ENCODE peak calls at places on chromosomes 13 and 19, in ten cellular contexts. One of them, this sample, is unnamed.

GRCh38 chr13:24680921-24681585 is 845 bp downstream of the ATP12A start:
- DNase-seq in thoracic aorta: no peak
- DNase-seq in neuronal stem cell: no peak
- DNase-seq in gastrocnemius medialis: no peak
- DNase-seq in aorta: no peak
- DNase-seq in HCT116: no peak
- DNase-seq in CD8-positive, alpha-beta memory T cell: no peak
- DNase-seq in left lung: no peak
- DNase-seq in psoas muscle: no peak
- DNase-seq in tibial artery: no peak
- DNase-seq in this sample: no peak

GRCh38 chr13:28046981-28047380 is 53.4 kb downstream of the FLT3 start:
- DNase-seq in thoracic aorta: no peak
- DNase-seq in HCT116: no peak
- DNase-seq in tibial artery: no peak
- DNase-seq in CD8-positive, alpha-beta memory T cell: no peak
- DNase-seq in gastrocnemius medialis: no peak
- DNase-seq in left lung: no peak
- DNase-seq in psoas muscle: no peak
- DNase-seq in neuronal stem cell: no peak
- DNase-seq in aorta: no peak
- DNase-seq in this sample: no peak

GRCh38 chr13:60150538-60150937 is 13.2 kb downstream of the DIAPH3 start:
- DNase-seq in left lung: no peak
- DNase-seq in thoracic aorta: no peak
- DNase-seq in gastrocnemius medialis: no peak
- DNase-seq in HCT116: no peak
- DNase-seq in tibial artery: no peak
- DNase-seq in neuronal stem cell: no peak
- DNase-seq in CD8-positive, alpha-beta memory T cell: no peak
- DNase-seq in psoas muscle: no peak
- DNase-seq in aorta: no peak
- DNase-seq in this sample: no peak

GRCh38 chr13:29319451-29319850 is 276.0 kb downstream of the SLC7A1 start:
- DNase-seq in aorta: no peak
- DNase-seq in neuronal stem cell: peak; percentile 35
- DNase-seq in thoracic aorta: no peak
- DNase-seq in HCT116: no peak
- DNase-seq in CD8-positive, alpha-beta memory T cell: no peak
- DNase-seq in gastrocnemius medialis: no peak
- DNase-seq in psoas muscle: no peak
- DNase-seq in tibial artery: no peak
- DNase-seq in left lung: no peak
- DNase-seq in this sample: no peak

GRCh38 chr13:50365683-50366391 is 350.6 kb downstream of the KCNRG start:
- DNase-seq in neuronal stem cell: no peak
- DNase-seq in aorta: no peak
- DNase-seq in tibial artery: no peak
- DNase-seq in HCT116: no peak
- DNase-seq in CD8-positive, alpha-beta memory T cell: no peak
- DNase-seq in thoracic aorta: no peak
- DNase-seq in gastrocnemius medialis: no peak
- DNase-seq in psoas muscle: no peak
- DNase-seq in left lung: no peak
- DNase-seq in this sample: no peak

GRCh38 chr19:6362351-6362801 is 1.0 kb downstream of the CLPP start:
- DNase-seq in HCT116: no peak
- DNase-seq in CD8-positive, alpha-beta memory T cell: peak; percentile 72
- DNase-seq in aorta: no peak
- DNase-seq in psoas muscle: no peak
- DNase-seq in tibial artery: no peak
- DNase-seq in neuronal stem cell: no peak
- DNase-seq in gastrocnemius medialis: no peak
- DNase-seq in left lung: no peak
- DNase-seq in thoracic aorta: no peak
- DNase-seq in this sample: no peak

GRCh38 chr13:113654591-113655357 is 3.2 kb downstream of the ATP4B start:
- DNase-seq in gastrocnemius medialis: peak; percentile 5
- DNase-seq in HCT116: no peak
- DNase-seq in tibial artery: peak; percentile 61
- DNase-seq in aorta: peak; percentile 73
- DNase-seq in psoas muscle: no peak
- DNase-seq in left lung: peak; percentile 71
- DNase-seq in neuronal stem cell: no peak
- DNase-seq in CD8-positive, alpha-beta memory T cell: no peak
- DNase-seq in thoracic aorta: no peak
- DNase-seq in this sample: peak; percentile 1

GRCh38 chr13:101939370-101939769 is 462.5 kb downstream of the FGF14 start:
- DNase-seq in gastrocnemius medialis: no peak
- DNase-seq in aorta: no peak
- DNase-seq in thoracic aorta: no peak
- DNase-seq in HCT116: no peak
- DNase-seq in tibial artery: no peak
- DNase-seq in left lung: no peak
- DNase-seq in CD8-positive, alpha-beta memory T cell: no peak
- DNase-seq in neuronal stem cell: no peak
- DNase-seq in psoas muscle: no peak
- DNase-seq in this sample: no peak

GRCh38 chr13:26785845-26786630 is 25.5 kb upstream of the GPR12 start:
- DNase-seq in tibial artery: no peak
- DNase-seq in HCT116: no peak
- DNase-seq in CD8-positive, alpha-beta memory T cell: peak; percentile 70
- DNase-seq in aorta: peak; percentile 76
- DNase-seq in left lung: peak; percentile 81
- DNase-seq in gastrocnemius medialis: peak; percentile 16
- DNase-seq in psoas muscle: peak; percentile 44
- DNase-seq in thoracic aorta: no peak
- DNase-seq in neuronal stem cell: no peak
- DNase-seq in this sample: peak; percentile 32

GRCh38 chr19:14218615-14219330 is 12.8 kb upstream of the ADGRL1 start:
- DNase-seq in HCT116: no peak
- DNase-seq in aorta: no peak
- DNase-seq in tibial artery: no peak
- DNase-seq in gastrocnemius medialis: no peak
- DNase-seq in left lung: no peak
- DNase-seq in CD8-positive, alpha-beta memory T cell: no peak
- DNase-seq in neuronal stem cell: no peak
- DNase-seq in psoas muscle: no peak
- DNase-seq in thoracic aorta: no peak
- DNase-seq in this sample: no peak

GRCh38 chr19:12939292-12939606 is 840 bp downstream of the CALR start:
- DNase-seq in CD8-positive, alpha-beta memory T cell: no peak
- DNase-seq in neuronal stem cell: no peak
- DNase-seq in aorta: no peak
- DNase-seq in left lung: no peak
- DNase-seq in psoas muscle: no peak
- DNase-seq in HCT116: no peak
- DNase-seq in gastrocnemius medialis: no peak
- DNase-seq in tibial artery: no peak
- DNase-seq in thoracic aorta: no peak
- DNase-seq in this sample: peak; percentile 52

GRCh38 chr19:37905936-37906867 is at the start of gene WDR87:
- DNase-seq in thoracic aorta: no peak
- DNase-seq in psoas muscle: peak; percentile 21
- DNase-seq in CD8-positive, alpha-beta memory T cell: peak; percentile 56
- DNase-seq in HCT116: no peak
- DNase-seq in neuronal stem cell: peak; percentile 90
- DNase-seq in left lung: peak; percentile 78
- DNase-seq in gastrocnemius medialis: no peak
- DNase-seq in tibial artery: no peak
- DNase-seq in aorta: peak; percentile 76
- DNase-seq in this sample: no peak

GRCh38 chr19:39341122-39341719 is 1.0 kb upstream of the SAMD4B start:
- DNase-seq in tibial artery: no peak
- DNase-seq in CD8-positive, alpha-beta memory T cell: no peak
- DNase-seq in HCT116: no peak
- DNase-seq in aorta: no peak
- DNase-seq in left lung: peak; percentile 81
- DNase-seq in gastrocnemius medialis: peak; percentile 34
- DNase-seq in thoracic aorta: no peak
- DNase-seq in psoas muscle: no peak
- DNase-seq in neuronal stem cell: no peak
- DNase-seq in this sample: no peak

GRCh38 chr13:31022491-31022890 is 90.0 kb downstream of the TEX26 start:
- DNase-seq in tibial artery: no peak
- DNase-seq in left lung: no peak
- DNase-seq in thoracic aorta: no peak
- DNase-seq in gastrocnemius medialis: no peak
- DNase-seq in HCT116: no peak
- DNase-seq in neuronal stem cell: no peak
- DNase-seq in psoas muscle: no peak
- DNase-seq in aorta: no peak
- DNase-seq in CD8-positive, alpha-beta memory T cell: no peak
- DNase-seq in this sample: no peak

GRCh38 chr19:45972081-45972943 is 1.4 kb downstream of the NOVA2 start:
- DNase-seq in neuronal stem cell: no peak
- DNase-seq in aorta: no peak
- DNase-seq in left lung: peak; percentile 42
- DNase-seq in gastrocnemius medialis: no peak
- DNase-seq in CD8-positive, alpha-beta memory T cell: peak; percentile 23
- DNase-seq in psoas muscle: no peak
- DNase-seq in tibial artery: no peak
- DNase-seq in thoracic aorta: no peak
- DNase-seq in HCT116: no peak
- DNase-seq in this sample: no peak

GRCh38 chr19:50906217-50906616 is 5.0 kb downstream of the KLK4 start:
- DNase-seq in gastrocnemius medialis: no peak
- DNase-seq in HCT116: no peak
- DNase-seq in neuronal stem cell: peak; percentile 50
- DNase-seq in tibial artery: no peak
- DNase-seq in thoracic aorta: no peak
- DNase-seq in CD8-positive, alpha-beta memory T cell: peak; percentile 6
- DNase-seq in left lung: no peak
- DNase-seq in aorta: no peak
- DNase-seq in psoas muscle: no peak
- DNase-seq in this sample: no peak

GRCh38 chr13:77846173-77846572 is 72.5 kb downstream of the EDNRB start:
- DNase-seq in aorta: no peak
- DNase-seq in tibial artery: no peak
- DNase-seq in left lung: no peak
- DNase-seq in gastrocnemius medialis: no peak
- DNase-seq in CD8-positive, alpha-beta memory T cell: no peak
- DNase-seq in HCT116: no peak
- DNase-seq in neuronal stem cell: no peak
- DNase-seq in thoracic aorta: no peak
- DNase-seq in psoas muscle: no peak
- DNase-seq in this sample: no peak

GRCh38 chr19:27718262-27718661 is 1494.7 kb downstream of the UQCRFS1 start:
- DNase-seq in psoas muscle: no peak
- DNase-seq in CD8-positive, alpha-beta memory T cell: no peak
- DNase-seq in left lung: no peak
- DNase-seq in neuronal stem cell: no peak
- DNase-seq in gastrocnemius medialis: no peak
- DNase-seq in thoracic aorta: no peak
- DNase-seq in aorta: no peak
- DNase-seq in HCT116: no peak
- DNase-seq in tibial artery: no peak
- DNase-seq in this sample: no peak
- H3K9me3 ChIP-seq in psoas muscle: peaks cover 5% of the 10 kb centered on the region
- H3K9me3 ChIP-seq in CD8-positive, alpha-beta memory T cell: peaks cover 17% of the 10 kb centered on the region
- H3K9me3 ChIP-seq in left lung: no peaks in the 10 kb centered on the region
- H3K9me3 ChIP-seq in neuronal stem cell: peaks cover 7% of the 10 kb centered on the region
- H3K9me3 ChIP-seq in gastrocnemius medialis: no peaks in the 10 kb centered on the region
- H3K9me3 ChIP-seq in thoracic aorta: peaks cover 37% of the 10 kb centered on the region
- H3K9me3 ChIP-seq in aorta: no peaks in the 10 kb centered on the region
- H3K9me3 ChIP-seq in HCT116: no peaks in the 10 kb centered on the region
- H3K9me3 ChIP-seq in tibial artery: peaks cover 27% of the 10 kb centered on the region
- H3K9me3 ChIP-seq in this sample: peaks cover 24% of the 10 kb centered on the region

DNA sequence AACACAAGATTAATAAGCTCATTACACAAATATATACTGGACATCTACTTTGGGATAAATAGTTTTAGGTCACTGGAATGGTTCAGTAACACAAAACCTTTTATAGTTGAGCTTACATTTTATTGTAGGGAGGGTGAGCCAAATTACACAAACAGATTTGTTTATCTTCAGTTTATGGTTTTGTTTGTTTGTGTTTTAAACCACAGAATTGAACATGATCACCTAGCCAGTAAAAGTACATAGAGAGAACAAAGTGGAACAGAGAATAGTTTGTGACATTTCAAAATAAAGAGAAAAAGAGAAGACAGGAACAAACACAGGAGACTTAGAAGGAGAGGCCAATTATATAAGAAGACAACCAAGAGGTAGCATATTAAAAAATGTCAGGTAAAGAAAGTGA is 1930.2 kb upstream of the PCDH20 start:
- DNase-seq in gastrocnemius medialis: no peak
- DNase-seq in thoracic aorta: no peak
- DNase-seq in psoas muscle: no peak
- DNase-seq in neuronal stem cell: no peak
- DNase-seq in aorta: no peak
- DNase-seq in HCT116: no peak
- DNase-seq in tibial artery: no peak
- DNase-seq in left lung: no peak
- DNase-seq in CD8-positive, alpha-beta memory T cell: no peak
- DNase-seq in this sample: no peak
- H3K27ac ChIP-seq in gastrocnemius medialis: no peak overlapping the region
- H3K27ac ChIP-seq in thoracic aorta: no peak overlapping the region
- H3K27ac ChIP-seq in psoas muscle: no peak overlapping the region
- H3K27ac ChIP-seq in neuronal stem cell: no peak overlapping the region
- H3K27ac ChIP-seq in aorta: no peak overlapping the region
- H3K27ac ChIP-seq in HCT116: no peak overlapping the region
- H3K27ac ChIP-seq in tibial artery: no peak overlapping the region
- H3K27ac ChIP-seq in left lung: no peak overlapping the region
- H3K27ac ChIP-seq in CD8-positive, alpha-beta memory T cell: no peak overlapping the region
- H3K27ac ChIP-seq in this sample: no peak overlapping the region

DNA sequence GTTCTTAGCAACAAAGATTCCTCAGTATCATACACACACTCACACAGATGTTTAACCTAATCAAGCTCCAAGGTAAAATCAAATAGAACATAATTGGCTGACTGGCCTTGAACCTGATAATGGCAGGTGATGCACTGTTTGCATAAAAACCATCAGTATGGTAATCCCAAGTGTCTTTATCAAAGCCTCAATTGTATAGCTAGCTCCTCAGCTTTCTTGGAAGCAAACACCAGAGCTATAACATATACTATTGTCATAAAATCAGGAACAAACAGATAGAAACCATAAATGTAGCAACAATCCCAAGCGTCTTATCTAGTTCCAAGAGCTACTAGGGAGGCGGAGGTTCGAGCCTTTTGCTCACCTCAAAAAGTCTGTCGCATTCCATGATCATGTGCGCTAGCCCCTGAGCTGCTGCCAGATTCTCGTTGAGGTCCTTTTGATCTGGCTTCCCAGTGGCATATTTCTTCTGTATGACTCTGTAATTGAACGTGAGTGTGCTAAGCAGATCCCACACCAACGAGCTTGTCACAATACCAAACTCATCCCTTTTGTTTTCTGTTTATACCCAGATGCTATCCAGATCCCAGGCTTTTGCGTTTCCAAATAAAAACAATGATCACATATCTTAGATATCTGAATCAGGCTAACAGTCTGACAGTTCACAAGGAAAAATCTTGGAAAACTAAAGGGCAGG is 95.3 kb downstream of the KL start:
- DNase-seq in HCT116: no peak
- DNase-seq in aorta: no peak
- DNase-seq in neuronal stem cell: no peak
- DNase-seq in psoas muscle: no peak
- DNase-seq in CD8-positive, alpha-beta memory T cell: no peak
- DNase-seq in gastrocnemius medialis: no peak
- DNase-seq in thoracic aorta: no peak
- DNase-seq in tibial artery: no peak
- DNase-seq in left lung: no peak
- DNase-seq in this sample: no peak
- H3K4me1 ChIP-seq in HCT116: peaks cover 3% of the 10 kb centered on the region
- H3K4me1 ChIP-seq in aorta: peaks cover 11% of the 10 kb centered on the region
- H3K4me1 ChIP-seq in neuronal stem cell: no peaks in the 10 kb centered on the region
- H3K4me1 ChIP-seq in psoas muscle: no peaks in the 10 kb centered on the region
- H3K4me1 ChIP-seq in CD8-positive, alpha-beta memory T cell: no peaks in the 10 kb centered on the region
- H3K4me1 ChIP-seq in gastrocnemius medialis: peaks cover 24% of the 10 kb centered on the region
- H3K4me1 ChIP-seq in thoracic aorta: peaks cover 38% of the 10 kb centered on the region
- H3K4me1 ChIP-seq in tibial artery: no peaks in the 10 kb centered on the region
- H3K4me1 ChIP-seq in left lung: peaks cover 27% of the 10 kb centered on the region
- H3K4me1 ChIP-seq in this sample: no peaks in the 10 kb centered on the region

GRCh38 chr19:23957660-23958281 is 43.1 kb downstream of the ZNF726 start:
- DNase-seq in neuronal stem cell: no peak
- DNase-seq in gastrocnemius medialis: no peak
- DNase-seq in aorta: no peak
- DNase-seq in thoracic aorta: no peak
- DNase-seq in HCT116: peak; percentile 7
- DNase-seq in left lung: no peak
- DNase-seq in tibial artery: no peak
- DNase-seq in CD8-positive, alpha-beta memory T cell: no peak
- DNase-seq in psoas muscle: no peak
- DNase-seq in this sample: no peak
- H3K9me3 ChIP-seq in neuronal stem cell: peaks cover 25% of the 10 kb centered on the region
- H3K9me3 ChIP-seq in gastrocnemius medialis: no peaks in the 10 kb centered on the region
- H3K9me3 ChIP-seq in aorta: no peaks in the 10 kb centered on the region
- H3K9me3 ChIP-seq in thoracic aorta: no peaks in the 10 kb centered on the region
- H3K9me3 ChIP-seq in HCT116: peaks cover 3% of the 10 kb centered on the region
- H3K9me3 ChIP-seq in left lung: no peaks in the 10 kb centered on the region
- H3K9me3 ChIP-seq in tibial artery: no peaks in the 10 kb centered on the region
- H3K9me3 ChIP-seq in CD8-positive, alpha-beta memory T cell: no peaks in the 10 kb centered on the region
- H3K9me3 ChIP-seq in psoas muscle: no peaks in the 10 kb centered on the region
- H3K9me3 ChIP-seq in this sample: no peaks in the 10 kb centered on the region